ENCODE peak calls at places on chromosomes 16 and 17, in six cellular contexts. W, O, J, A, K and Y are unnamed samples.

GRCh38 chr16:14284371-14284770 is 213.3 kb downstream of the MRTFB start:
- DNase-seq in W (no peak), O (no peak), J (no peak), A (no peak), K (peak), Y (no peak)

GRCh38 chr17:42104264-42104663 is 6.0 kb upstream of the ZNF385C start:
- DNase-seq in W (no peak), O (no peak), J (no peak), A (no peak), K (no peak), Y (no peak)

GRCh38 chr16:56353054-56353921 is 72.1 kb downstream of the AMFR start:
- DNase-seq in W (peak), O (no peak), J (no peak), A (no peak), K (no peak), Y (no peak)

GRCh38 chr16:24635900-24636610 is 93.4 kb upstream of the TNRC6A start:
- DNase-seq in W (peak), O (peak), J (peak), A (no peak), K (no peak), Y (no peak)

GRCh38 chr16:57972285-57972684 is 1.4 kb upstream of the CNGB1 start:
- DNase-seq in W (no peak), O (no peak), J (no peak), A (no peak), K (no peak), Y (no peak)

GRCh38 chr17:80513201-80513600 is 31.4 kb upstream of the RPTOR start:
- DNase-seq in W (no peak), O (no peak), J (no peak), A (no peak), K (no peak), Y (no peak)

GRCh38 chr17:72945468-72945867 is 147.0 kb downstream of the SLC39A11 start:
- DNase-seq in W (no peak), O (no peak), J (no peak), A (no peak), K (no peak), Y (no peak)

GRCh38 chr17:40090234-40091111 is 9.9 kb downstream of the NR1D1 start:
- DNase-seq in W (no peak), O (no peak), J (no peak), A (no peak), K (no peak), Y (no peak)

GRCh38 chr16:82639666-82640336 is 13.0 kb downstream of the CDH13 start:
- DNase-seq in W (peak), O (peak), J (no peak), A (no peak), K (peak), Y (no peak)

GRCh38 chr16:25189305-25189704 is 27.4 kb upstream of the AQP8 start:
- DNase-seq in W (no peak), O (no peak), J (no peak), A (no peak), K (no peak), Y (no peak)

GRCh38 chr16:58454856-58455255 is 45.1 kb upstream of the NDRG4 start:
- DNase-seq in W (no peak), O (no peak), J (no peak), A (no peak), K (no peak), Y (no peak)

GRCh38 chr17:76506408-76507328 is 5.4 kb upstream of the RHBDF2 start:
- DNase-seq in W (peak), O (peak), J (peak), A (no peak), K (peak), Y (no peak)

DNA sequence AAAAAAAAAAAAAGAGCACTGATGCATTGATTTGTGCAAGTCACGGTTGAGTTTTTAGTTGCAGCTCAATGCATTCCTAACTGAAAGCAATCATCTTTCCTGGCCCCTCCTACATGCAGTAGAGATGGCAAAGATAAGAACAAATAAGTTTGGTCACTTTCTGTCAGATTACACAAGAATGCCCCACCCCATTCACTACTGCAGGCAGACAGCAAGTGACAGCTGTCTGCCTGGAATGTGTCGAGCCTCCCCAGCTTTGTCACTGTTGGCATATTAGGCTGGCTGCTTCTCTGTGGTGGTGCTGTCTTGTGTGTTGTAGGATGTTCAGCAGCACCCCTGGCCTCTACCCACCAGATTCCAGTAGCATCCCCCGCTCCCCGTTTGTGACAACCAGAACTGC is 243.6 kb downstream of the FOXL1 start:
- DNase-seq in W (no peak), O (no peak), J (no peak), A (no peak), K (no peak), Y (no peak)
- H3K27ac ChIP-seq in W (no peak), O (no peak), J (no peak), A (no peak), K (no peak), Y (no peak)

GRCh38 chr17:65559483-65559801 is 2.0 kb downstream of the AXIN2 start:
- DNase-seq in W (no peak), O (no peak), J (no peak), A (no peak), K (no peak), Y (no peak)
- H3K4me3 ChIP-seq in W (no peak), O (peak), J (peak), A (no peak), K (peak), Y (no peak)

GRCh38 chr16:2687531-2688308 is 5.4 kb downstream of the KCTD5 start:
- DNase-seq in W (no peak), O (peak), J (no peak), A (no peak), K (no peak), Y (no peak)
- TF ChIP-seq POLR2AphosphoS5 in W (no peak), O (no peak), J (no peak), A (no peak), K (no peak), Y (no peak)

GRCh38 chr17:74739227-74739831 is 2.3 kb downstream of the RAB37 start:
- DNase-seq in W (no peak), O (no peak), J (no peak), A (no peak), K (no peak), Y (no peak)

GRCh38 chr17:74738051-74738996 is 1.3 kb downstream of the RAB37 start:
- DNase-seq in W (peak), O (no peak), J (no peak), A (no peak), K (no peak), Y (no peak)

GRCh38 chr17:74742978-74743545 is 5.4 kb upstream of the NHERF1 start:
- DNase-seq in W (no peak), O (no peak), J (no peak), A (no peak), K (no peak), Y (no peak)

GRCh38 chr17:74742153-74742515 is 5.1 kb downstream of the RAB37 start:
- DNase-seq in W (no peak), O (no peak), J (no peak), A (no peak), K (no peak), Y (no peak)

GRCh38 chr17:74740641-74741387 is 3.8 kb downstream of the RAB37 start:
- DNase-seq in W (no peak), O (no peak), J (no peak), A (no peak), K (no peak), Y (no peak)
- H3K27ac ChIP-seq in W (no peak), O (no peak), J (no peak), A (peak), K (no peak), Y (no peak)

DNA sequence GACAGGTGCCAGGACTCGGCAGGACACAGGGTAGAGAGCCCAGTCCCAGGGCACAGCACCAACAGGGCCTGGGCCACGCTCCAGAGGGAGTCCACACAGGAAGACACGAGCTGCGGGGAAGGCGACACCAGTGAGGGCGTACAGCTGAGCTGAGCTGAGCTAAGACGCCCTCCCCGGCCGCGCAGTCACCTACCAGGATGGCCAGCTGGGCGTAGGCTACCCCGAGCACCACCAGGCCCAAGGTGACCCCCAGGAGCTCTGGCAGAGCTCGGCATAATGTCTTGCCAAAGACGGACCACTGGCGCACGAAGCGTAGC is 42.7 kb downstream of the TSC2 start:
- DNase-seq in W (peak), O (no peak), J (no peak), A (no peak), K (no peak), Y (no peak)
- H3K4me3 ChIP-seq in W (peak), O (no peak), J (no peak), A (no peak), K (peak), Y (no peak)

GRCh38 chr17:1461193-1461944 is 5.3 kb upstream of the CRK start:
- DNase-seq in W (no peak), O (no peak), J (no peak), A (no peak), K (peak), Y (no peak)
- TF ChIP-seq POLR2AphosphoS5 in W (no peak), O (no peak), J (no peak), A (no peak), K (no peak), Y (no peak)

GRCh38 chr17:82782657-82783207 is 30.9 kb downstream of the TBCD start:
- DNase-seq in W (no peak), O (no peak), J (no peak), A (no peak), K (no peak), Y (no peak)
- H3K27ac ChIP-seq in W (no peak), O (no peak), J (no peak), A (no peak), K (no peak), Y (no peak)

GRCh38 chr16:70706948-70707465 is 21.2 kb upstream of the MTSS2 start:
- DNase-seq in W (no peak), O (no peak), J (peak), A (no peak), K (no peak), Y (no peak)
- H3K4me3 ChIP-seq in W (no peak), O (peak), J (no peak), A (no peak), K (no peak), Y (no peak)